ENCODE peak calls at places on chromosomes 3 and 15, in nine cellular contexts. One of them, this sample, is unnamed.

GRCh38 chr3:184040010-184040409 is 8.5 kb downstream of the HTR3D start:
- DNase-seq in AG04450: no peak
- DNase-seq in choroid plexus epithelial cell: peak; percentile 56
- DNase-seq in neural progenitor cell: peak; percentile 39
- DNase-seq in BJ: no peak
- DNase-seq in ovary: no peak
- DNase-seq in spleen: no peak
- DNase-seq in fibroblast of lung: no peak
- DNase-seq in AG10803: peak; percentile 38
- DNase-seq in this sample: no peak

GRCh38 chr3:20056727-20057611 is 16.7 kb downstream of the KAT2B start:
- DNase-seq in AG04450: no peak
- DNase-seq in choroid plexus epithelial cell: peak; percentile 89
- DNase-seq in neural progenitor cell: no peak
- DNase-seq in BJ: no peak
- DNase-seq in ovary: peak; percentile 33
- DNase-seq in spleen: no peak
- DNase-seq in fibroblast of lung: peak; percentile 75
- DNase-seq in AG10803: peak; percentile 78
- DNase-seq in this sample: no peak

GRCh38 chr15:47607750-47608149 is 109.6 kb upstream of the SEMA6D start:
- DNase-seq in AG04450: no peak
- DNase-seq in choroid plexus epithelial cell: peak; percentile 12
- DNase-seq in neural progenitor cell: no peak
- DNase-seq in BJ: no peak
- DNase-seq in ovary: no peak
- DNase-seq in spleen: no peak
- DNase-seq in fibroblast of lung: peak; percentile 48
- DNase-seq in AG10803: no peak
- DNase-seq in this sample: no peak

GRCh38 chr3:72487946-72488735 is 360.1 kb downstream of the SHQ1 start:
- DNase-seq in AG04450: no peak
- DNase-seq in choroid plexus epithelial cell: peak; percentile 76
- DNase-seq in neural progenitor cell: no peak
- DNase-seq in BJ: no peak
- DNase-seq in ovary: no peak
- DNase-seq in spleen: no peak
- DNase-seq in fibroblast of lung: no peak
- DNase-seq in AG10803: peak; percentile 69
- DNase-seq in this sample: no peak

GRCh38 chr3:113053169-113053568 is 62.4 kb downstream of the GTPBP8 start:
- DNase-seq in AG04450: no peak
- DNase-seq in choroid plexus epithelial cell: no peak
- DNase-seq in neural progenitor cell: no peak
- DNase-seq in BJ: no peak
- DNase-seq in ovary: no peak
- DNase-seq in spleen: no peak
- DNase-seq in fibroblast of lung: no peak
- DNase-seq in AG10803: no peak
- DNase-seq in this sample: no peak

GRCh38 chr3:53581671-53582070 is 87.3 kb downstream of the CACNA1D start:
- DNase-seq in AG04450: no peak
- DNase-seq in choroid plexus epithelial cell: no peak
- DNase-seq in neural progenitor cell: no peak
- DNase-seq in BJ: no peak
- DNase-seq in ovary: no peak
- DNase-seq in spleen: no peak
- DNase-seq in fibroblast of lung: peak; percentile 64
- DNase-seq in AG10803: peak; percentile 48
- DNase-seq in this sample: no peak

GRCh38 chr3:122577409-122578028 is at the start of gene PARP15:
- DNase-seq in AG04450: no peak
- DNase-seq in choroid plexus epithelial cell: no peak
- DNase-seq in neural progenitor cell: peak; percentile 32
- DNase-seq in BJ: no peak
- DNase-seq in ovary: no peak
- DNase-seq in spleen: peak; percentile 87
- DNase-seq in fibroblast of lung: peak; percentile 27
- DNase-seq in AG10803: no peak
- DNase-seq in this sample: no peak

GRCh38 chr15:75842722-75843617 is at the start of gene UBE2Q2:
- DNase-seq in AG04450: no peak
- DNase-seq in choroid plexus epithelial cell: peak; percentile 67
- DNase-seq in neural progenitor cell: peak; percentile 94
- DNase-seq in BJ: peak; percentile 3
- DNase-seq in ovary: peak; percentile 71
- DNase-seq in spleen: peak; percentile 91
- DNase-seq in fibroblast of lung: peak; percentile 77
- DNase-seq in AG10803: peak; percentile 68
- DNase-seq in this sample: no peak

GRCh38 chr3:170425491-170426239 is 7.0 kb downstream of the CLDN11 start:
- DNase-seq in AG04450: no peak
- DNase-seq in choroid plexus epithelial cell: no peak
- DNase-seq in neural progenitor cell: peak; percentile 87
- DNase-seq in BJ: no peak
- DNase-seq in ovary: no peak
- DNase-seq in spleen: peak; percentile 60
- DNase-seq in fibroblast of lung: no peak
- DNase-seq in AG10803: no peak
- DNase-seq in this sample: no peak

GRCh38 chr3:37139567-37140052 is 34.8 kb downstream of the LRRFIP2 start:
- DNase-seq in AG04450: no peak
- DNase-seq in choroid plexus epithelial cell: no peak
- DNase-seq in neural progenitor cell: no peak
- DNase-seq in BJ: no peak
- DNase-seq in ovary: no peak
- DNase-seq in spleen: no peak
- DNase-seq in fibroblast of lung: no peak
- DNase-seq in AG10803: no peak
- DNase-seq in this sample: no peak

GRCh38 chr3:43838877-43839276 is 148.1 kb downstream of the ABHD5 start:
- DNase-seq in AG04450: no peak
- DNase-seq in choroid plexus epithelial cell: no peak
- DNase-seq in neural progenitor cell: no peak
- DNase-seq in BJ: no peak
- DNase-seq in ovary: no peak
- DNase-seq in spleen: no peak
- DNase-seq in fibroblast of lung: no peak
- DNase-seq in AG10803: no peak
- DNase-seq in this sample: no peak

GRCh38 chr15:41115652-41116115 is 396 bp downstream of the INO80 start:
- DNase-seq in AG04450: peak; percentile 6
- DNase-seq in choroid plexus epithelial cell: peak; percentile 60
- DNase-seq in neural progenitor cell: peak; percentile 79
- DNase-seq in BJ: no peak
- DNase-seq in ovary: peak; percentile 63
- DNase-seq in spleen: peak; percentile 95
- DNase-seq in fibroblast of lung: peak; percentile 59
- DNase-seq in AG10803: peak; percentile 52
- DNase-seq in this sample: peak; percentile 25

GRCh38 chr15:31975446-31976229 is 54.7 kb upstream of the CHRNA7 start:
- DNase-seq in AG04450: no peak
- DNase-seq in choroid plexus epithelial cell: peak; percentile 2
- DNase-seq in neural progenitor cell: peak; percentile 21
- DNase-seq in BJ: no peak
- DNase-seq in ovary: no peak
- DNase-seq in spleen: no peak
- DNase-seq in fibroblast of lung: no peak
- DNase-seq in AG10803: peak; percentile 6
- DNase-seq in this sample: no peak

GRCh38 chr15:31974154-31974794 is 56.0 kb upstream of the CHRNA7 start:
- DNase-seq in AG04450: no peak
- DNase-seq in choroid plexus epithelial cell: no peak
- DNase-seq in neural progenitor cell: peak; percentile 20
- DNase-seq in BJ: no peak
- DNase-seq in ovary: no peak
- DNase-seq in spleen: no peak
- DNase-seq in fibroblast of lung: no peak
- DNase-seq in AG10803: no peak
- DNase-seq in this sample: no peak

GRCh38 chr15:31973197-31973596 is 57.1 kb upstream of the CHRNA7 start:
- DNase-seq in AG04450: no peak
- DNase-seq in choroid plexus epithelial cell: no peak
- DNase-seq in neural progenitor cell: no peak
- DNase-seq in BJ: no peak
- DNase-seq in ovary: no peak
- DNase-seq in spleen: no peak
- DNase-seq in fibroblast of lung: no peak
- DNase-seq in AG10803: no peak
- DNase-seq in this sample: no peak

GRCh38 chr15:31977138-31977537 is 53.2 kb upstream of the CHRNA7 start:
- DNase-seq in AG04450: no peak
- DNase-seq in choroid plexus epithelial cell: no peak
- DNase-seq in neural progenitor cell: no peak
- DNase-seq in BJ: no peak
- DNase-seq in ovary: no peak
- DNase-seq in spleen: no peak
- DNase-seq in fibroblast of lung: no peak
- DNase-seq in AG10803: no peak
- DNase-seq in this sample: no peak

GRCh38 chr15:31974855-31975421 is 55.4 kb upstream of the CHRNA7 start:
- DNase-seq in AG04450: no peak
- DNase-seq in choroid plexus epithelial cell: peak; percentile 28
- DNase-seq in neural progenitor cell: peak; percentile 88
- DNase-seq in BJ: no peak
- DNase-seq in ovary: no peak
- DNase-seq in spleen: no peak
- DNase-seq in fibroblast of lung: no peak
- DNase-seq in AG10803: peak; percentile 6
- DNase-seq in this sample: no peak
- H3K4me3 ChIP-seq in AG04450: no peak overlapping the region
- H3K4me3 ChIP-seq in choroid plexus epithelial cell: no peak overlapping the region
- H3K4me3 ChIP-seq in neural progenitor cell: no peak overlapping the region
- H3K4me3 ChIP-seq in BJ: no peak overlapping the region
- H3K4me3 ChIP-seq in ovary: no peak overlapping the region
- H3K4me3 ChIP-seq in spleen: no peak overlapping the region
- H3K4me3 ChIP-seq in fibroblast of lung: no peak overlapping the region
- H3K4me3 ChIP-seq in AG10803: no peak overlapping the region
- H3K4me3 ChIP-seq in this sample: peak overlapping the region; percentile 27

DNA sequence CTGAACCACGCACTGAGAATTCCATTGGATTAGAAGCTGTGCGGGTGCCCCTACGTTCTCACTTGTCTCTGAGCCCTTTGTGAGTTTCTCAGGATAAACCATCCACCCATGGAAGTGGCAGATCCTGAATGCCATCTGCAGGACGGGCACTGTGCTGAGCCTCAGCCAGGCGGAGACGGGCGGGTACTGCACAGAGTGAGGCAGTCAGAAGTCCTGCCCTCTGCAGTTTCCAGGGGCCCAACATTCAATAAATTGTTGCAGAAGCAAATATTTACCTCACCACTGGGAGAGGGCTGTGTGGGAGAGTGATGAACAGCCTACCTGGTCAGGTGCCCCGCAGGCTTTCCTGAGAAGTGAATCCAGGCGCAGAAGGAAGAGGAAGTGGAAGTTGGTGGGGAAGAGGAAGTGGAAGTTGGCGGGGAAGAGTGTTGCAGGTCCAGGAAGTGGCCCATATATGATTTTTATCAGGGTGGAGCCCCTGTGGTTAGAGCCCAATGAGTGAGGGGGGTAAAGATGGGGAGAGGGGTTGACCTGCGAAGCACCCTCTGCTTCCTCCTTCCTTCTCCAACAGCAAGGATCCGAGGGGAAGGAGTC is 100.8 kb downstream of the SLCO3A1 start:
- DNase-seq in AG04450: no peak
- DNase-seq in choroid plexus epithelial cell: no peak
- DNase-seq in neural progenitor cell: no peak
- DNase-seq in BJ: no peak
- DNase-seq in ovary: no peak
- DNase-seq in spleen: no peak
- DNase-seq in fibroblast of lung: no peak
- DNase-seq in AG10803: no peak
- DNase-seq in this sample: no peak
- TF ChIP-seq CTCF in AG04450: no peak
- TF ChIP-seq CTCF in choroid plexus epithelial cell: no peak
- TF ChIP-seq CTCF in neural progenitor cell: no peak
- TF ChIP-seq CTCF in BJ: no peak
- TF ChIP-seq CTCF in ovary: no peak
- TF ChIP-seq CTCF in spleen: no peak
- TF ChIP-seq CTCF in fibroblast of lung: no peak
- TF ChIP-seq CTCF in AG10803: no peak
- TF ChIP-seq CTCF in this sample: no peak

DNA sequence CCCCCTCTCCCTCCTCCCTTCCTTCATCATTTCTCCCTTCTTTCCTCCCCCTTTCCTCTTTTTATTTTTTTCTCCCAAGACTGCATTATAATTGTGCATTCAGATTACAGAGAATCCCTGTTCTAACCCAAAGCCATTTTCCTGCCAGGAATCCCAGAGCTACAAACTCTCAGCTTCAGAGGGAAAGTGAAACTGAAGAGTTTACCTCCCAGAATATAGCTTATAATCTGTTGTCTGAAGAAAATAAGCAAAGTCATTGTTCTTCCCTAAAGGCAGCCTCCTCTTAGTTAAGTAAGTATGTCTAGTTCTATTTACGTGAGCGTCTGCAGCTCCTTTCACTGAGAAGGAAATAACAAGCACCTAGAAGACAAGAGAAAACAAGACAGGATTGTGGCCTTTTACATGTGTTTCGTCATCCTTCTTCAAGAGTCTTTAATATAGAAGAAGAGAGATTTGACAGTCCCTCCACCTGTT is 97.2 kb downstream of the CHST2 start:
- DNase-seq in AG04450: no peak
- DNase-seq in choroid plexus epithelial cell: peak; percentile 45
- DNase-seq in neural progenitor cell: no peak
- DNase-seq in BJ: no peak
- DNase-seq in ovary: no peak
- DNase-seq in spleen: no peak
- DNase-seq in fibroblast of lung: no peak
- DNase-seq in AG10803: peak; percentile 7
- DNase-seq in this sample: no peak
- H3K4me3 ChIP-seq in AG04450: no peak overlapping the region
- H3K4me3 ChIP-seq in choroid plexus epithelial cell: no peak overlapping the region
- H3K4me3 ChIP-seq in neural progenitor cell: no peak overlapping the region
- H3K4me3 ChIP-seq in BJ: no peak overlapping the region
- H3K4me3 ChIP-seq in ovary: no peak overlapping the region
- H3K4me3 ChIP-seq in spleen: no peak overlapping the region
- H3K4me3 ChIP-seq in fibroblast of lung: no peak overlapping the region
- H3K4me3 ChIP-seq in AG10803: no peak overlapping the region
- H3K4me3 ChIP-seq in this sample: no peak overlapping the region

DNA sequence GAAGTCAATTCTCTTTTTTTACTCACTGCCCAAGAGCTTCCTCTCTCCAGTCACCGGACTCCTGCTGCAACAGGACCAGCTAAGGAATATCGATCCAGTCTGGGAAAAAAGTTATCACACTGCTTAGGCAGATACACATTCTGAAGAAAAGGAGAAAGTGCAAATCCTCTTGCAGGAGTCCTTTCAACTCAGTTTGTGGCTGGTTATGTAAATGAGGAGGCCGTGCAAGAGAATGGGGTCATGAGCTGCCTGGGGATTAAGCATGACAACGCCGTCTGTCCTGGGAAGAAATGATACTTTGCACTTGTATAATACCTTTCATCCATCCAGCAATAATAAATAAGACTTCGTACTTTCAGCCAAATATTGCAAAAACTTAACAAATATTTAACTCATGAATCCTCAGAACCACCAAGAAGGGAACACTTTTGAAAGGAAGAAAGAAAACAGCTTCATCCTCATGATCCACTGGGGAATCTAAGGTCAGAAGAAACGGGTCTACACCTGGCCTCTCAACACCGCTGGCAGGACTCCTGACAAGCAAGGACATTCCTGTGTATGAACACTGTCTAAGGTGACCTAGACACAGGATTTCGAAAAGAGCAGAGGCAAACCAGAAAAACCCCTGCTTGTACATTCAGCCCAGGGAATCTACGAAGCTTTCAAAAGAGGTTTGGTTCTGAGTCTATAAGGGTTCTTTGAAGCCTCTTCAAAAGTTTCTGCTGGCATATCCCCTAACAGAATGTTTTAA is 13.1 kb upstream of the WWTR1 start:
- DNase-seq in AG04450: no peak
- DNase-seq in choroid plexus epithelial cell: peak; percentile 43
- DNase-seq in neural progenitor cell: peak; percentile 61
- DNase-seq in BJ: no peak
- DNase-seq in ovary: no peak
- DNase-seq in spleen: no peak
- DNase-seq in fibroblast of lung: peak; percentile 28
- DNase-seq in AG10803: peak; percentile 25
- DNase-seq in this sample: no peak
- TF ChIP-seq CTCF in AG04450: no peak
- TF ChIP-seq CTCF in choroid plexus epithelial cell: no peak
- TF ChIP-seq CTCF in neural progenitor cell: no peak
- TF ChIP-seq CTCF in BJ: no peak
- TF ChIP-seq CTCF in ovary: no peak
- TF ChIP-seq CTCF in spleen: no peak
- TF ChIP-seq CTCF in fibroblast of lung: no peak
- TF ChIP-seq CTCF in AG10803: no peak
- TF ChIP-seq CTCF in this sample: no peak